ENCODE peak calls at places on chromosome 4, in seven cellular contexts. I, M, P, S, X, D and Z are unnamed samples.

GRCh38 chr4:40377462-40378385 is 42.6 kb downstream of the CHRNA9 start:
- DNase-seq in D (no peak), S (peak), M (no peak), I (no peak), P (no peak), X (no peak), Z (no peak)

GRCh38 chr4:118947095-118947494 is 58.4 kb downstream of the SYNPO2 start:
- DNase-seq in P (no peak), I (no peak), M (no peak), S (no peak), D (no peak), X (no peak), Z (no peak)

GRCh38 chr4:152221816-152222516 is 313.9 kb downstream of the FBXW7 start:
- DNase-seq in I (no peak), M (no peak), X (no peak), D (no peak), S (no peak), P (no peak), Z (no peak)

GRCh38 chr4:40210776-40211175 is 13.9 kb downstream of the RHOH start:
- DNase-seq in S (no peak), P (no peak), D (no peak), I (no peak), M (no peak), X (no peak), Z (no peak)

GRCh38 chr4:56156141-56156540 is 207.4 kb downstream of the CEP135 start:
- DNase-seq in S (no peak), D (no peak), M (no peak), X (no peak), I (no peak), P (no peak), Z (no peak)

GRCh38 chr4:30002345-30002744 is 717.8 kb upstream of the PCDH7 start:
- DNase-seq in S (no peak), P (no peak), M (no peak), D (no peak), I (no peak), X (no peak), Z (no peak)

GRCh38 chr4:169437299-169438047 is 166.7 kb upstream of the SH3RF1 start:
- DNase-seq in D (no peak), P (no peak), M (no peak), S (no peak), X (no peak), I (no peak), Z (no peak)

GRCh38 chr4:144578681-144579080 is 67.3 kb upstream of the HHIP start:
- DNase-seq in I (no peak), X (no peak), D (no peak), P (no peak), S (peak), M (no peak), Z (no peak)

GRCh38 chr4:79317711-79318110 is 8.2 kb downstream of the NAA11 start:
- DNase-seq in S (no peak), M (no peak), P (no peak), X (no peak), D (no peak), I (no peak), Z (no peak)

GRCh38 chr4:20890752-20891151 is 190.5 kb downstream of the PACRGL start:
- DNase-seq in M (no peak), S (no peak), I (no peak), P (no peak), D (no peak), X (no peak), Z (no peak)

GRCh38 chr4:98908703-98909262 is 20.1 kb downstream of the EIF4E start:
- DNase-seq in M (no peak), P (no peak), I (no peak), X (no peak), S (no peak), D (no peak), Z (no peak)

GRCh38 chr4:110518889-110519490 is 43.0 kb downstream of the ENPEP start:
- DNase-seq in X (no peak), I (no peak), S (peak), D (no peak), P (no peak), M (no peak), Z (peak)

DNA sequence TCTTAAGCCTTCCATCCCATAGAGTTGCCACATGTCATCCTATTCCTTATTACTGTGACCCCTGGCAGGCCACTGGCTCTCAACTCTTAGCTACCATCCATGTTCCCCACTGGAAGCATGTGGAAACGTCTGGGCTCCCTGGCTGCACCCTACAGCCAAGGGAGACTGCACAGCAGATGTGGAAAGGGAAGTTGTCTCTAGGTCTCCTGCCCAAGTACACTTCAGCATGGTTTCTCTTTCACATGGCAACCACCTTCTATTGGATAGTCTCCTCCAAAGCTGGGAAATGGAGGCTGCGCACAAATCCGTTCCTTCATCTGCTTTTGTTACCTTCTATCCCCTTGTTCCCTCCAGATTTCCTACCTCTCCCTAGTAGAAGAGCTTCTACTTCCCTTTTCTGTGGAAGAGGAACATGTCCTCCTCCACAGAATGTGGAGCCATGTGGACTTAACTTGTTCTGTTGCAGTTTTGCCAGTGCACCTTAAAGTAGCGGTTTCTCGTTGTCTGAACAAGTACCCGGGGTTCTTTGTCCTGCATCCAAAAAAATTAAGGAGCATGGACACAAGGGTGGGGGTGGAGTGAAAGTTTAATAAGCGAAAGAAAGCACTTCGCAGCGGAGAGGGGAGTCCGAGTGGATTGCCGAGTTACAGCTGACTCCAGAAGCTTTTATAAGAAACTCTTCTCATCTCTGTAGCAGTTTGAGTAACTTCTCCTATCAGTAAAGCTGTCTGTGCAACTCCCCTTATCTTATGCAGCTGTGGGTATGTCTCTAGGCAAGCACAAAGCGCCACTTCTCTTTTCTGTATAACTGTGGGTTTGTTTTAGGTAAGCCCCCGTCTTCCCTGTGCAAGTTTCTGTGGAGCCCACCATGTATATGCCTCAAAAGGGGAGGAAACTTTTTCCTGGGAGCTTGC is 52.5 kb downstream of the HMGB2 start:
- DNase-seq in D (no peak), X (no peak), S (no peak), M (no peak), I (no peak), P (no peak), Z (no peak)
- TF ChIP-seq POLR2A in D (no peak), X (no peak), S (no peak), M (no peak), I (no peak), P (no peak), Z (no peak)

GRCh38 chr4:185031611-185032010 is 13.3 kb downstream of the HELT start:
- DNase-seq in I (no peak), P (no peak), D (no peak), X (no peak), M (no peak), S (no peak), Z (no peak)

GRCh38 chr4:185036019-185036418 is 17.7 kb downstream of the HELT start:
- DNase-seq in D (no peak), S (no peak), I (no peak), X (no peak), M (no peak), P (no peak), Z (no peak)

GRCh38 chr4:185035284-185035683 is 17.0 kb downstream of the HELT start:
- DNase-seq in I (no peak), S (no peak), X (no peak), D (no peak), P (no peak), M (no peak), Z (no peak)

GRCh38 chr4:185033072-185033471 is 14.8 kb downstream of the HELT start:
- DNase-seq in P (no peak), X (no peak), D (no peak), M (no peak), S (no peak), I (no peak), Z (no peak)

GRCh38 chr4:185033950-185034349 is 15.7 kb downstream of the HELT start:
- DNase-seq in P (no peak), X (no peak), M (no peak), S (no peak), D (no peak), I (no peak), Z (no peak)
- H3K27ac ChIP-seq in P (no peak), X (no peak), M (no peak), S (no peak), D (no peak), I (no peak), Z (no peak)

DNA sequence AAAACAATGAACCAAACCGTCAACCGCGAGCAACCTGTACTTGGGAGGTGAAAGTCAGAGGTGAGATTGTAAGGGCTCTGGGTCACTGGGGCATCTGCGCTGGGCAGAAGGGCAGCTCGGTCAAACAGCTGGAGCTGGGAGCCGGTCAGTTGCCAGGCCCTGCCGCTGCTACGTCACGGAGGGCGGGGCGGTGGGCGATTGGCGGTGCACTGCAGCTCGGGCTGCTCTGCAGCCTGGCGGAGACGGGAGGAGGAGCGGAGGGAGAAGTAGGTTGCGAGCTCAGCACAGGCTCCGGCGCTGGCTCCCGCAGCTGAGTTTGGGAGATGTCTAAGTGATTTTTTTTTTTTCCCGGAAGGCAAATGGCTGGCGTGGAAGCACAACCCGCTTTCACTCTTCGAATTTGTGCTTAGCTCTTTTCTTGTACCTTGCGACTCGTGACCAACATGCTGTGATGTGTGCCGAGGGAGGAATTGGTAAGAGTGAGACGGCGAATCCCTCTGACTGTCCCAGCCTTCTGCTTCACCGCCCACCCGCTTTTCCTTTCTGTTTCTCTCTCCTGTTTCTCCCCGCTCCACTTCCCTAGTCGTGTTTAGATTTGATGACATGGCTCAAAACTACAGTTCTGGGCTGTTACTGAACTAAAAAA is at the start of gene ATP10D:
- DNase-seq in X (peak), I (peak), P (peak), M (peak), S (peak), D (peak), Z (peak)
- TF ChIP-seq POLR2A in X (peak), I (peak), P (peak), M (peak), S (peak), D (no peak), Z (peak)

GRCh38 chr4:147640331-147640730 is 23.1 kb downstream of the TMEM184C start:
- DNase-seq in P (no peak), X (no peak), M (no peak), S (peak), I (no peak), D (no peak), Z (no peak)
- H3K27ac ChIP-seq in P (no peak), X (no peak), M (no peak), S (no peak), I (no peak), D (no peak), Z (no peak)

DNA sequence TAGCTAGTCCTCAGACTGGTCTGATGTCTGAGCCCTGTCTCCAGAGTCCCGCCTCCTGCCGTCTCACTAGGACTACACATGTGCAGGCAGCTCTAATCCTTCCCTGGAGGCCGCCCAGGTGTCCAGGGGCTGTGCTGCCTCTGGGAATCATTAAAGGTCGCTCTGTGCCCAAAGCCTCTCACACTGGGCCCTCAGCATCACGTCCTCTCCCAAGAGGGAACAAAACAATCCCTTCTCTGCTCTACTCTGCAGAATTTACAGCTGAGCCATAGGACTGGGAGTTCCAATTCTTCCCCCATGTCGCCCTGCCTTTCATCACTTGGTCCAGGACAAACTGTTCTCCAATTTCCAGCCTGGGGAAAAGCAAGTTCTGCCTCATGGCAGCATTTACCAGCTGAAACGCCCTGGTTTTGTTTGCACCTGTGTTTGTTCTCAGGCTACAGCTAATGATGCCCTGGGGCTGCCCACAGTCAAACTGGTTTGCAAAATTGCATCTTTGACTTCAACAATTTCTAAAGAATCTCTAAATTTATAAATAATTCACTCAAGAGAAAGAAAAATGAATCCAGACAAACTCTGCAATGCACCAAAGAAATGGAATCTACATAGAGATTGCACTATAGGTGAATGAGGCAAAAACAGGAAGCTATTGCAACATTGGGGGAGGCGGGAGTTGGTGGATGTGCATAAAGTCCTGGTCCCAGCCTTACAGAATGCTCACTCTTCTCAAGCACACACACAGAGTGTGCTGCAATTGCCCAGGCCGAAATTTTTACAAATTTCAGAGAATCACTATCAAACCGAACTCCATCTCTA is 7.2 kb upstream of the MRFAP1 start:
- DNase-seq in S (peak), I (no peak), D (peak), P (no peak), X (no peak), M (no peak), Z (no peak)
- TF ChIP-seq POLR2A in S (no peak), I (no peak), D (no peak), P (no peak), X (no peak), M (no peak), Z (no peak)